ENCODE peak calls at places on chromosomes 16 and 17, in ten cellular contexts. One of them, this sample, is unnamed. For H3K4me1, the result is how much of the 10 kb centered on the place peaks cover.

GRCh38 chr16:53509906-53510703 is 7.1 kb upstream of the AKTIP start:
- DNase-seq in fibroblast of lung: peak
- DNase-seq in cardiac muscle cell: peak
- DNase-seq in ovary: peak
- DNase-seq in tibial nerve: peak
- DNase-seq in mesendoderm: peak
- DNase-seq in SK-N-SH: peak
- DNase-seq in heart right ventricle: peak
- DNase-seq in heart left ventricle: peak
- DNase-seq in A549: peak
- DNase-seq in this sample: peak

GRCh38 chr16:23508589-23509440 is 1.5 kb downstream of the GGA2 start:
- DNase-seq in ovary: no peak
- DNase-seq in heart right ventricle: no peak
- DNase-seq in cardiac muscle cell: peak
- DNase-seq in tibial nerve: no peak
- DNase-seq in SK-N-SH: no peak
- DNase-seq in mesendoderm: peak
- DNase-seq in fibroblast of lung: peak
- DNase-seq in heart left ventricle: no peak
- DNase-seq in A549: no peak
- DNase-seq in this sample: no peak

GRCh38 chr17:56570199-56570598 is 23.3 kb upstream of the NOG start:
- DNase-seq in ovary: no peak
- DNase-seq in mesendoderm: peak
- DNase-seq in tibial nerve: no peak
- DNase-seq in heart left ventricle: no peak
- DNase-seq in cardiac muscle cell: no peak
- DNase-seq in SK-N-SH: no peak
- DNase-seq in fibroblast of lung: no peak
- DNase-seq in A549: no peak
- DNase-seq in heart right ventricle: no peak
- DNase-seq in this sample: no peak

GRCh38 chr16:67652578-67653130 is 7.4 kb downstream of the ACD start:
- DNase-seq in mesendoderm: peak
- DNase-seq in heart right ventricle: no peak
- DNase-seq in SK-N-SH: peak
- DNase-seq in ovary: peak
- DNase-seq in fibroblast of lung: no peak
- DNase-seq in A549: no peak
- DNase-seq in heart left ventricle: no peak
- DNase-seq in tibial nerve: no peak
- DNase-seq in cardiac muscle cell: peak
- DNase-seq in this sample: no peak

GRCh38 chr17:28501421-28502284 is 4.5 kb upstream of the FOXN1 start:
- DNase-seq in tibial nerve: no peak
- DNase-seq in SK-N-SH: no peak
- DNase-seq in ovary: no peak
- DNase-seq in cardiac muscle cell: no peak
- DNase-seq in mesendoderm: no peak
- DNase-seq in A549: no peak
- DNase-seq in heart right ventricle: no peak
- DNase-seq in fibroblast of lung: no peak
- DNase-seq in heart left ventricle: no peak
- DNase-seq in this sample: no peak

GRCh38 chr16:78199325-78200022 is 100.0 kb downstream of the WWOX start:
- DNase-seq in tibial nerve: no peak
- DNase-seq in heart left ventricle: no peak
- DNase-seq in cardiac muscle cell: no peak
- DNase-seq in ovary: no peak
- DNase-seq in fibroblast of lung: no peak
- DNase-seq in A549: no peak
- DNase-seq in heart right ventricle: no peak
- DNase-seq in mesendoderm: peak
- DNase-seq in SK-N-SH: no peak
- DNase-seq in this sample: no peak

GRCh38 chr17:62059394-62059793 is 5.7 kb downstream of the MED13 start:
- DNase-seq in heart right ventricle: no peak
- DNase-seq in A549: no peak
- DNase-seq in SK-N-SH: no peak
- DNase-seq in tibial nerve: no peak
- DNase-seq in ovary: no peak
- DNase-seq in cardiac muscle cell: no peak
- DNase-seq in fibroblast of lung: no peak
- DNase-seq in heart left ventricle: no peak
- DNase-seq in mesendoderm: no peak
- DNase-seq in this sample: no peak

GRCh38 chr17:19237389-19238166 is 412 bp downstream of the EPN2 start:
- DNase-seq in tibial nerve: peak
- DNase-seq in heart right ventricle: peak
- DNase-seq in heart left ventricle: peak
- DNase-seq in fibroblast of lung: no peak
- DNase-seq in SK-N-SH: peak
- DNase-seq in ovary: no peak
- DNase-seq in cardiac muscle cell: no peak
- DNase-seq in mesendoderm: peak
- DNase-seq in A549: peak
- DNase-seq in this sample: peak

GRCh38 chr17:40298726-40299125 is 10.3 kb upstream of the RARA start:
- DNase-seq in fibroblast of lung: no peak
- DNase-seq in SK-N-SH: no peak
- DNase-seq in mesendoderm: no peak
- DNase-seq in heart left ventricle: no peak
- DNase-seq in A549: no peak
- DNase-seq in ovary: no peak
- DNase-seq in heart right ventricle: no peak
- DNase-seq in tibial nerve: no peak
- DNase-seq in cardiac muscle cell: peak
- DNase-seq in this sample: no peak

GRCh38 chr17:12256380-12256995 is 235.8 kb downstream of the MAP2K4 start:
- DNase-seq in fibroblast of lung: peak
- DNase-seq in heart left ventricle: no peak
- DNase-seq in A549: peak
- DNase-seq in mesendoderm: peak
- DNase-seq in tibial nerve: no peak
- DNase-seq in cardiac muscle cell: peak
- DNase-seq in heart right ventricle: peak
- DNase-seq in ovary: peak
- DNase-seq in SK-N-SH: peak
- DNase-seq in this sample: no peak

GRCh38 chr16:89112377-89113151 is 18.9 kb downstream of the ACSF3 start:
- DNase-seq in heart right ventricle: no peak
- DNase-seq in heart left ventricle: peak
- DNase-seq in SK-N-SH: no peak
- DNase-seq in tibial nerve: no peak
- DNase-seq in cardiac muscle cell: no peak
- DNase-seq in A549: no peak
- DNase-seq in mesendoderm: no peak
- DNase-seq in ovary: no peak
- DNase-seq in fibroblast of lung: no peak
- DNase-seq in this sample: no peak

GRCh38 chr16:89111263-89111662 is 17.6 kb downstream of the ACSF3 start:
- DNase-seq in fibroblast of lung: no peak
- DNase-seq in ovary: no peak
- DNase-seq in tibial nerve: no peak
- DNase-seq in SK-N-SH: no peak
- DNase-seq in heart right ventricle: no peak
- DNase-seq in A549: no peak
- DNase-seq in mesendoderm: no peak
- DNase-seq in cardiac muscle cell: no peak
- DNase-seq in heart left ventricle: no peak
- DNase-seq in this sample: no peak

GRCh38 chr16:89114159-89114981 is 20.7 kb downstream of the ACSF3 start:
- DNase-seq in ovary: no peak
- DNase-seq in A549: no peak
- DNase-seq in mesendoderm: peak
- DNase-seq in tibial nerve: no peak
- DNase-seq in SK-N-SH: no peak
- DNase-seq in heart left ventricle: peak
- DNase-seq in heart right ventricle: no peak
- DNase-seq in cardiac muscle cell: peak
- DNase-seq in fibroblast of lung: no peak
- DNase-seq in this sample: peak

GRCh38 chr16:89113661-89114060 is 20.0 kb downstream of the ACSF3 start:
- DNase-seq in mesendoderm: no peak
- DNase-seq in ovary: no peak
- DNase-seq in heart right ventricle: no peak
- DNase-seq in tibial nerve: no peak
- DNase-seq in fibroblast of lung: no peak
- DNase-seq in SK-N-SH: no peak
- DNase-seq in A549: no peak
- DNase-seq in heart left ventricle: peak
- DNase-seq in cardiac muscle cell: no peak
- DNase-seq in this sample: no peak

DNA sequence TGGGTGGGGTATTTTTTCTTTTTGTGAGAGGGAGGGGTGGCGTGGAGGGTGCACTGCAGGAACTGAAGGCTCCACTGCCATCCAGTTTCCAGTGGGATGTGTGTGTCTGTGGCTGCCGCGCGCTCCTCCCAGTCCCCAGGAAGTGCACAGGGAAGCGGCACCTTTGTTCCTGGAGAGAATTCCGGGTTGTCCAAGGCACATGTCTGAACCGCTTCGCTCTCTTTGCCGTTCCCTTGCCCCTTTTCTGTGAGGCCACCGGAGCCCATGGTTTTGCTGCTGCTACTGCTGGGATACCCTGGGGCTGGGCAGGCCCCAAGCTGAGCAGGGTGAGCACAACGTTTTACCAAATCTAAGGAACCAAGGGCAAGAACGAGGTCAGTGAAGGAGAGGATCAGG is 19.5 kb downstream of the ACSF3 start:
- DNase-seq in ovary: no peak
- DNase-seq in fibroblast of lung: no peak
- DNase-seq in tibial nerve: no peak
- DNase-seq in A549: no peak
- DNase-seq in heart right ventricle: no peak
- DNase-seq in mesendoderm: no peak
- DNase-seq in SK-N-SH: no peak
- DNase-seq in heart left ventricle: peak
- DNase-seq in cardiac muscle cell: no peak
- DNase-seq in this sample: no peak
- H3K27ac ChIP-seq in ovary: no peak
- H3K27ac ChIP-seq in fibroblast of lung: no peak
- H3K27ac ChIP-seq in tibial nerve: no peak
- H3K27ac ChIP-seq in A549: no peak
- H3K27ac ChIP-seq in heart right ventricle: no peak
- H3K27ac ChIP-seq in mesendoderm: no peak
- H3K27ac ChIP-seq in SK-N-SH: no peak
- H3K27ac ChIP-seq in heart left ventricle: no peak
- H3K27ac ChIP-seq in cardiac muscle cell: no peak
- H3K27ac ChIP-seq in this sample: no peak

GRCh38 chr17:10114931-10115535 is 83.4 kb downstream of the GAS7 start:
- DNase-seq in SK-N-SH: peak
- DNase-seq in mesendoderm: peak
- DNase-seq in tibial nerve: peak
- DNase-seq in heart left ventricle: peak
- DNase-seq in heart right ventricle: peak
- DNase-seq in fibroblast of lung: peak
- DNase-seq in cardiac muscle cell: peak
- DNase-seq in A549: peak
- DNase-seq in ovary: peak
- DNase-seq in this sample: peak

GRCh38 chr17:10116267-10116666 is 82.1 kb downstream of the GAS7 start:
- DNase-seq in mesendoderm: no peak
- DNase-seq in SK-N-SH: no peak
- DNase-seq in heart right ventricle: no peak
- DNase-seq in cardiac muscle cell: no peak
- DNase-seq in fibroblast of lung: no peak
- DNase-seq in A549: no peak
- DNase-seq in tibial nerve: no peak
- DNase-seq in heart left ventricle: no peak
- DNase-seq in ovary: no peak
- DNase-seq in this sample: no peak

GRCh38 chr17:10117085-10117484 is 81.3 kb downstream of the GAS7 start:
- DNase-seq in heart right ventricle: no peak
- DNase-seq in fibroblast of lung: no peak
- DNase-seq in A549: no peak
- DNase-seq in mesendoderm: peak
- DNase-seq in ovary: no peak
- DNase-seq in heart left ventricle: no peak
- DNase-seq in cardiac muscle cell: no peak
- DNase-seq in tibial nerve: no peak
- DNase-seq in SK-N-SH: no peak
- DNase-seq in this sample: no peak

GRCh38 chr17:10116676-10117075 is 81.7 kb downstream of the GAS7 start:
- DNase-seq in ovary: no peak
- DNase-seq in heart right ventricle: no peak
- DNase-seq in A549: no peak
- DNase-seq in tibial nerve: no peak
- DNase-seq in mesendoderm: peak
- DNase-seq in cardiac muscle cell: no peak
- DNase-seq in SK-N-SH: no peak
- DNase-seq in fibroblast of lung: no peak
- DNase-seq in heart left ventricle: no peak
- DNase-seq in this sample: no peak

GRCh38 chr17:10115536-10115932 is 82.9 kb downstream of the GAS7 start:
- DNase-seq in heart right ventricle: no peak
- DNase-seq in mesendoderm: no peak
- DNase-seq in heart left ventricle: no peak
- DNase-seq in SK-N-SH: no peak
- DNase-seq in cardiac muscle cell: peak
- DNase-seq in ovary: no peak
- DNase-seq in tibial nerve: no peak
- DNase-seq in A549: no peak
- DNase-seq in fibroblast of lung: no peak
- DNase-seq in this sample: no peak
- H3K4me1 ChIP-seq in heart right ventricle: under half
- H3K4me1 ChIP-seq in mesendoderm: under half
- H3K4me1 ChIP-seq in heart left ventricle: half or more
- H3K4me1 ChIP-seq in SK-N-SH: under half
- H3K4me1 ChIP-seq in cardiac muscle cell: under half
- H3K4me1 ChIP-seq in ovary: under half
- H3K4me1 ChIP-seq in tibial nerve: half or more
- H3K4me1 ChIP-seq in A549: under half
- H3K4me1 ChIP-seq in fibroblast of lung: under half
- H3K4me1 ChIP-seq in this sample: under half

DNA sequence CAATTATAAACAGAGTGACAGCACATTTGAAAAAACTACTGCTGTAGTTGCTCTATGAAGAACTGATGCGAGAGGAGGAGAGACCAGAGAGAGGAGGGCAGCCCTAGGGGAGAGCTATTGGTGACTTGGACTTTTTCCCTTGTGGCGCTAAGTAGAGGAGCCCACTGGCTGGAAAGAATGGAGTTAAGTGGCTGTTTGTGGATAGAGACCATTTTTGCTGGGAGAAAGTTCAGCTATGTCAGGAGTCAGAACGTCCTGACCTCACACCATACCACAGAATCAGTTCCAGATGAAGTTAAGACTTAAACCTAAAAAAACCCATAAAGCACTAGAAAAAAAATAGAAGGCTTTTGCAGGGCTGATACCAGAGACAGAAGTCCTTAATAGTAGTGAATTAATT is 2.0 kb downstream of the POLR2A start:
- DNase-seq in SK-N-SH: no peak
- DNase-seq in heart left ventricle: no peak
- DNase-seq in fibroblast of lung: peak
- DNase-seq in cardiac muscle cell: no peak
- DNase-seq in A549: no peak
- DNase-seq in tibial nerve: no peak
- DNase-seq in ovary: no peak
- DNase-seq in heart right ventricle: no peak
- DNase-seq in mesendoderm: no peak
- DNase-seq in this sample: no peak
- H3K4me3 ChIP-seq in SK-N-SH: peak
- H3K4me3 ChIP-seq in heart left ventricle: peak
- H3K4me3 ChIP-seq in fibroblast of lung: peak
- H3K4me3 ChIP-seq in cardiac muscle cell: peak
- H3K4me3 ChIP-seq in A549: peak
- H3K4me3 ChIP-seq in tibial nerve: peak
- H3K4me3 ChIP-seq in ovary: peak
- H3K4me3 ChIP-seq in heart right ventricle: peak
- H3K4me3 ChIP-seq in mesendoderm: no peak
- H3K4me3 ChIP-seq in this sample: peak

GRCh38 chr17:31487063-31487647 is 95.7 kb downstream of the RAB11FIP4 start:
- DNase-seq in heart left ventricle: peak
- DNase-seq in heart right ventricle: no peak
- DNase-seq in mesendoderm: no peak
- DNase-seq in fibroblast of lung: no peak
- DNase-seq in SK-N-SH: no peak
- DNase-seq in tibial nerve: no peak
- DNase-seq in cardiac muscle cell: no peak
- DNase-seq in ovary: no peak
- DNase-seq in A549: no peak
- DNase-seq in this sample: no peak
- H3K27ac ChIP-seq in heart left ventricle: no peak
- H3K27ac ChIP-seq in heart right ventricle: peak
- H3K27ac ChIP-seq in mesendoderm: no peak
- H3K27ac ChIP-seq in fibroblast of lung: no peak
- H3K27ac ChIP-seq in SK-N-SH: no peak
- H3K27ac ChIP-seq in tibial nerve: peak
- H3K27ac ChIP-seq in cardiac muscle cell: no peak
- H3K27ac ChIP-seq in ovary: no peak
- H3K27ac ChIP-seq in A549: peak
- H3K27ac ChIP-seq in this sample: no peak

This sample was measured in psoas muscle.